ENCODE peak calls at places on chromosomes 2 and 18, in eight cellular contexts. S is SK-N-SH, M is HCT116, G is neural progenitor cell, R is PC-3, N is GM23248, X is hepatocyte, E is MM.1S. I is an unnamed sample.
A peak's percentile ranks its signal among the peaks of the same experiment; 100 is the strongest.

GRCh38 chr2:15186118-15186517 is 375.0 kb downstream of the NBAS start:
- DNase-seq in R (no peak), G (no peak), M (no peak), X (no peak), S (no peak), N (no peak), E (no peak), I (no peak)

GRCh38 chr18:14074187-14074586 is 58.0 kb downstream of the ZNF519 start:
- DNase-seq in X (no peak), R (peak; percentile 13), S (peak; percentile 15), G (peak; percentile 25), N (no peak), M (peak; percentile 7), E (no peak), I (peak; percentile 16)

GRCh38 chr2:6674381-6674780 is 191.3 kb downstream of the CMPK2 start:
- DNase-seq in G (peak; percentile 22), X (no peak), S (no peak), R (no peak), E (no peak), N (no peak), M (no peak), I (no peak)

GRCh38 chr2:21367421-21367820 is 243.7 kb downstream of the TDRD15 start:
- DNase-seq in M (no peak), E (no peak), R (peak; percentile 19), S (no peak), G (no peak), N (no peak), X (no peak), I (no peak)

GRCh38 chr18:67728364-67728763 is 211.8 kb upstream of the DSEL start:
- DNase-seq in G (no peak), M (no peak), E (no peak), N (no peak), R (peak; percentile 59), X (no peak), S (no peak), I (no peak)

GRCh38 chr2:95020275-95021014 is 5.1 kb upstream of the MAL start:
- DNase-seq in X (no peak), N (no peak), M (no peak), S (no peak), R (no peak), G (no peak), E (no peak), I (no peak)

GRCh38 chr2:217933326-217933993 is 69.3 kb downstream of the TNS1 start:
- DNase-seq in E (no peak), G (no peak), R (no peak), N (no peak), S (peak; percentile 86), M (no peak), X (no peak), I (no peak)

GRCh38 chr18:22434973-22435608 is 17.4 kb upstream of the CTAGE1 start:
- DNase-seq in G (no peak), E (no peak), R (peak; percentile 79), M (no peak), N (peak; percentile 90), X (no peak), S (no peak), I (no peak)

GRCh38 chr2:126990200-126990599 is 91.5 kb downstream of the TEX51 start:
- DNase-seq in M (no peak), E (no peak), G (no peak), R (no peak), N (no peak), X (no peak), S (no peak), I (no peak)

GRCh38 chr2:188383158-188383557 is 91.5 kb downstream of the GULP1 start:
- DNase-seq in N (no peak), E (peak; percentile 31), X (no peak), G (no peak), R (no peak), M (no peak), S (no peak), I (no peak)

GRCh38 chr2:192035731-192036442 is 158.8 kb downstream of the TMEFF2 start:
- DNase-seq in X (no peak), S (no peak), M (no peak), N (peak; percentile 58), G (no peak), R (peak; percentile 20), E (no peak), I (no peak)

GRCh38 chr2:46361920-46362666 is 64.9 kb downstream of the EPAS1 start:
- DNase-seq in E (no peak), G (no peak), S (no peak), X (no peak), M (no peak), N (no peak), R (no peak), I (no peak)

GRCh38 chr2:111896576-111896975 is 1.8 kb upstream of the MERTK start:
- DNase-seq in S (no peak), M (no peak), X (no peak), E (no peak), R (no peak), N (no peak), G (no peak), I (no peak)

GRCh38 chr2:206477296-206477695 is 34.0 kb downstream of the ADAM23 start:
- DNase-seq in E (no peak), R (no peak), M (no peak), S (no peak), N (peak; percentile 34), X (no peak), G (no peak), I (no peak)

GRCh38 chr2:149617476-149617875 is 29.9 kb upstream of the MMADHC start:
- DNase-seq in G (no peak), M (no peak), R (peak; percentile 74), E (no peak), X (no peak), N (peak; percentile 54), S (no peak), I (no peak)

GRCh38 chr2:14072338-14072737 is 560.2 kb upstream of the LRATD1 start:
- DNase-seq in X (no peak), E (no peak), N (no peak), S (no peak), R (peak; percentile 32), M (no peak), G (no peak), I (no peak)
- TF ChIP-seq EZH2phosphoT487 in X (no peak), E (no peak), N (no peak), S (no peak), R (no peak), M (no peak), G (no peak), I (no peak)

DNA sequence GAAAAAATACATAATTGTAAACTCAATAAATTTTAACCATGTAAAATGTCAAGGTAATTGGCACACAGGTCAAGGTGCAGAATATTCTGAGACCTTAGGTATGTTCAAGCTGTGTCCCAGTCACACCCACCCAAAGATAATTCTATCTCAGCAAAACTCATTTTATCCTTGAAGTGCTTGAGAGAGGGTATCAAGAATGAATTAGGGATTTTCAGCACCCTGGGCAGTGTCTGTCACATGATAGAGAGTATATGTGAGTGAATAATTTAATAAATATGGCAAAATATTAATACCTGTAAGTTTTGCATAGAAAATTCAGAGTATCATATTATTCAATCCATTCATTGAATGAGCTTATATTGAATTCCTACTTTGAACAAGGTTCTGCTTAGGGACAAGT is 567.9 kb downstream of the FBXO15 start:
- DNase-seq in S (no peak), G (no peak), R (no peak), E (no peak), X (no peak), N (no peak), M (no peak), I (no peak)
- H3K9me3 ChIP-seq in S (no peaks in the 10 kb centered on the region), G (no peaks in the 10 kb centered on the region), R (no peaks in the 10 kb centered on the region), E (no peaks in the 10 kb centered on the region), X (no peaks in the 10 kb centered on the region), N (no peaks in the 10 kb centered on the region), M (peaks cover 11% of the 10 kb centered on the region), I (no peaks in the 10 kb centered on the region)

GRCh38 chr18:5890261-5890605 is 5.1 kb downstream of the TMEM200C start:
- DNase-seq in R (peak; percentile 26), M (no peak), E (peak; percentile 17), N (no peak), X (no peak), G (no peak), S (no peak), I (no peak)
- TF ChIP-seq EZH2phosphoT487 in R (no peak), M (no peak), E (no peak), N (no peak), X (no peak), G (no peak), S (no peak), I (no peak)

DNA sequence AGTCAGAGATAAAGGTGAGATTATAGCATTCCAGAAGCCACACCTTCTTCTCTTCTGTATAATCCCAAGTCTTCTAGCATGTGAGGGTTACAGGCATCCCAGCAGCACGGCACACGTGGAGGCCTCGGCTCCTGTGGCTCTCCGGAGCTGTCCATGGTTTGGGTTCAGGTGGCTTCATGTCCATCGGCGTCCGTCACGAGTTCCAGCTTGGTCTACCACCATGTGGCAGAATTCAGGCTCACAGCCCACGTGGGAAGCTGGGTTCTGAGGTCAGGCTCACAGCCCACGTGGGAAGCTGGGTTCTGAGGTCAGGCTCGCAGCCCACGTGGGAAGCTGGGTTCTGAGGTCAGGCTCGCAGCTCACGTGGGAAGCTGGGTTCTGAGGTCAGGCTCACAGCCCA is 378.3 kb upstream of the SALL3 start:
- DNase-seq in X (no peak), R (no peak), G (peak; percentile 16), N (no peak), M (no peak), S (no peak), E (no peak), I (no peak)
- H3K9me3 ChIP-seq in X (no peaks in the 10 kb centered on the region), R (no peaks in the 10 kb centered on the region), G (no peaks in the 10 kb centered on the region), N (no peaks in the 10 kb centered on the region), M (no peaks in the 10 kb centered on the region), S (no peaks in the 10 kb centered on the region), E (no peaks in the 10 kb centered on the region), I (no peaks in the 10 kb centered on the region)